ENCODE peak calls at places on chromosomes 7 and 10, in ten cellular contexts. E, G, M, H, D, Z, C, U, L and A are unnamed samples.

GRCh38 chr7:18940577-18941134 is 176.8 kb downstream of the TWIST1 start:
- DNase-seq in E (no peak), G (no peak), M (no peak), H (no peak), D (no peak), Z (no peak), C (no peak), U (no peak), L (no peak), A (no peak)

GRCh38 chr7:76053461-76053860 is 5.6 kb downstream of the MDH2 start:
- DNase-seq in E (no peak), G (no peak), M (no peak), H (no peak), D (no peak), Z (no peak), C (no peak), U (no peak), L (no peak), A (no peak)

GRCh38 chr10:45239642-45240041 is 75.8 kb downstream of the OR13A1 start:
- DNase-seq in E (no peak), G (no peak), M (no peak), H (no peak), D (no peak), Z (no peak), C (peak; percentile 67), U (no peak), L (no peak), A (no peak)

GRCh38 chr10:508726-509125 is 180.7 kb downstream of the DIP2C start:
- DNase-seq in E (no peak), G (no peak), M (no peak), H (no peak), D (no peak), Z (no peak), C (no peak), U (no peak), L (no peak), A (no peak)

GRCh38 chr7:83849135-83849534 is 200.2 kb upstream of the SEMA3E start:
- DNase-seq in E (no peak), G (no peak), M (no peak), H (no peak), D (no peak), Z (no peak), C (no peak), U (no peak), L (no peak), A (no peak)

GRCh38 chr10:119738962-119739361 is 13.1 kb downstream of the INPP5F start:
- DNase-seq in E (no peak), G (no peak), M (no peak), H (no peak), D (no peak), Z (no peak), C (no peak), U (no peak), L (no peak), A (no peak)

GRCh38 chr7:7103343-7104313 is 78.7 kb upstream of the C1GALT1 start:
- DNase-seq in E (no peak), G (no peak), M (no peak), H (peak; percentile 81), D (no peak), Z (no peak), C (peak; percentile 71), U (peak; percentile 81), L (peak; percentile 51), A (no peak)

GRCh38 chr10:127990846-127991542 is 84.1 kb downstream of the PTPRE start:
- DNase-seq in E (no peak), G (no peak), M (peak; percentile 8), H (no peak), D (peak; percentile 42), Z (peak; percentile 55), C (peak; percentile 95), U (no peak), L (no peak), A (no peak)

GRCh38 chr7:106176414-106177294 is 64.5 kb upstream of the SYPL1 start:
- DNase-seq in E (peak; percentile 80), G (peak; percentile 55), M (peak; percentile 68), H (peak; percentile 84), D (peak; percentile 52), Z (peak; percentile 85), C (peak; percentile 76), U (peak; percentile 64), L (peak; percentile 93), A (no peak)

GRCh38 chr7:141114141-141114664 is 40.3 kb downstream of the TMEM178B start:
- DNase-seq in E (no peak), G (no peak), M (no peak), H (no peak), D (no peak), Z (no peak), C (no peak), U (peak; percentile 42), L (no peak), A (no peak)

GRCh38 chr7:105354383-105354782 is 34.3 kb downstream of the SRPK2 start:
- DNase-seq in E (no peak), G (no peak), M (no peak), H (no peak), D (no peak), Z (no peak), C (no peak), U (no peak), L (no peak), A (no peak)

GRCh38 chr7:25098096-25099046 is 26.7 kb downstream of the CYCS start:
- DNase-seq in E (peak; percentile 40), G (peak; percentile 28), M (peak; percentile 57), H (peak; percentile 72), D (peak; percentile 18), Z (peak; percentile 39), C (peak; percentile 62), U (peak; percentile 79), L (no peak), A (no peak)

GRCh38 chr7:22140597-22140996 is 194.9 kb upstream of the CDCA7L start:
- DNase-seq in E (no peak), G (no peak), M (no peak), H (no peak), D (no peak), Z (no peak), C (no peak), U (no peak), L (no peak), A (no peak)

GRCh38 chr10:72323108-72323932 is 31.4 kb downstream of the DNAJB12 start:
- DNase-seq in E (no peak), G (no peak), M (no peak), H (no peak), D (no peak), Z (no peak), C (no peak), U (no peak), L (no peak), A (no peak)

GRCh38 chr10:17906002-17906401 is 45.7 kb upstream of the SLC39A12 start:
- DNase-seq in E (no peak), G (no peak), M (no peak), H (no peak), D (no peak), Z (no peak), C (no peak), U (no peak), L (no peak), A (no peak)

GRCh38 chr7:20484366-20484765 is 131.1 kb upstream of the ABCB5 start:
- DNase-seq in E (no peak), G (no peak), M (no peak), H (no peak), D (no peak), Z (no peak), C (no peak), U (no peak), L (no peak), A (no peak)

GRCh38 chr10:55410415-55410885 is 609.4 kb upstream of the PCDH15 start:
- DNase-seq in E (peak; percentile 83), G (no peak), M (no peak), H (no peak), D (no peak), Z (no peak), C (no peak), U (peak; percentile 87), L (peak; percentile 48), A (no peak)

GRCh38 chr7:82056282-82056681 is 286.4 kb upstream of the HGF start:
- DNase-seq in E (no peak), G (no peak), M (no peak), H (no peak), D (no peak), Z (no peak), C (no peak), U (no peak), L (no peak), A (no peak)

GRCh38 chr10:86048973-86049372 is 317.6 kb downstream of the GRID1 start:
- DNase-seq in E (no peak), G (no peak), M (no peak), H (no peak), D (no peak), Z (no peak), C (no peak), U (no peak), L (no peak), A (no peak)

GRCh38 chr7:105010538-105011523 is 3.2 kb upstream of the KMT2E start:
- DNase-seq in E (no peak), G (no peak), M (no peak), H (peak; percentile 26), D (no peak), Z (no peak), C (peak; percentile 40), U (no peak), L (no peak), A (no peak)

GRCh38 chr7:127600885-127601284 is 7.3 kb downstream of the FSCN3 start:
- DNase-seq in E (no peak), G (no peak), M (no peak), H (no peak), D (no peak), Z (no peak), C (no peak), U (no peak), L (no peak), A (no peak)

GRCh38 chr10:17644485-17644964 is 574 bp downstream of the STAM start:
- DNase-seq in E (peak; percentile 53), G (no peak), M (no peak), H (no peak), D (no peak), Z (no peak), C (peak; percentile 23), U (peak; percentile 32), L (no peak), A (no peak)

GRCh38 chr10:76576276-76576962 is 1061.2 kb downstream of the KCNMA1 start:
- DNase-seq in E (no peak), G (no peak), M (no peak), H (no peak), D (no peak), Z (no peak), C (peak; percentile 84), U (no peak), L (peak; percentile 54), A (no peak)

GRCh38 chr10:95840121-95840520 is 67.7 kb upstream of the CC2D2B start:
- DNase-seq in E (peak; percentile 21), G (no peak), M (no peak), H (no peak), D (no peak), Z (no peak), C (no peak), U (no peak), L (no peak), A (no peak)

GRCh38 chr10:5376450-5376849 is 11.7 kb downstream of the UCN3 start:
- DNase-seq in E (no peak), G (no peak), M (no peak), H (no peak), D (no peak), Z (no peak), C (no peak), U (no peak), L (no peak), A (no peak)

GRCh38 chr10:88687853-88688467 is 18.1 kb upstream of the LIPK start:
- DNase-seq in E (no peak), G (no peak), M (no peak), H (peak; percentile 29), D (no peak), Z (no peak), C (peak; percentile 31), U (peak; percentile 18), L (no peak), A (no peak)

GRCh38 chr7:107232568-107233090 is 63.8 kb downstream of the HBP1 start:
- DNase-seq in E (no peak), G (no peak), M (no peak), H (peak; percentile 57), D (no peak), Z (no peak), C (peak; percentile 80), U (no peak), L (no peak), A (no peak)